ENCODE peak calls at places on chromosomes 13 and 19, in four cellular contexts. H is activated CD4-positive, alpha-beta T cell treated with anti-CD3 and anti-CD28 coated beads, Interleukin-2, amount 50 U/mL, for 48 hours; R is astrocyte of the hippocampus; Q is IMR-90. J is an unnamed sample.

GRCh38 chr19:1132625-1133383 is 29.0 kb downstream of the GPX4 start:
- DNase-seq in Q (no peak), R (peak; percentile 35), H (no peak), J (no peak)

GRCh38 chr19:39409886-39410619 is 2.4 kb upstream of the PLEKHG2 start:
- DNase-seq in H (peak; percentile 68), R (peak; percentile 89), Q (no peak), J (peak; percentile 77)

GRCh38 chr13:76621726-76622125 is 264.5 kb downstream of the KCTD12 start:
- DNase-seq in H (no peak), Q (no peak), R (no peak), J (no peak)

GRCh38 chr19:14383898-14384669 is 2.8 kb downstream of the ADGRE5 start:
- DNase-seq in R (peak; percentile 54), H (no peak), Q (peak; percentile 55), J (peak; percentile 76)

GRCh38 chr19:10587022-10587838 is at the start of gene AP1M2:
- DNase-seq in Q (no peak), H (no peak), R (no peak), J (no peak)

GRCh38 chr13:100983111-100983510 is 308.5 kb upstream of the TMTC4 start:
- DNase-seq in H (no peak), R (peak; percentile 38), Q (no peak), J (no peak)

GRCh38 chr19:17536957-17537356 is 18.5 kb upstream of the COLGALT1 start:
- DNase-seq in Q (no peak), H (no peak), R (no peak), J (no peak)

GRCh38 chr13:106398289-106398688 is 137.2 kb downstream of the EFNB2 start:
- DNase-seq in R (no peak), Q (no peak), H (no peak), J (no peak)

GRCh38 chr13:84606616-84607015 is 724.3 kb upstream of the SLITRK1 start:
- DNase-seq in H (no peak), Q (no peak), R (no peak), J (no peak)

GRCh38 chr19:35068941-35069634 is 27.6 kb downstream of the HPN start:
- DNase-seq in R (no peak), H (no peak), Q (no peak), J (no peak)

J was measured in GM13976.